ENCODE peak calls at places on chromosomes 11 and 22, in four cellular contexts. C is islet precursor cell, F is GM13977, S is aorta. V is an unnamed sample.

GRCh38 chr22:11627436-11627797 is 3900.6 kb upstream of the OR11H1 start:
- DNase-seq in S (no peak), F (no peak), C (no peak), V (no peak)

GRCh38 chr11:9219572-9219971 is 45.6 kb downstream of the DENND5A start:
- DNase-seq in S (no peak), C (no peak), F (no peak), V (peak)

GRCh38 chr11:65274734-65275682 is 13.2 kb downstream of the POLA2 start:
- DNase-seq in C (peak), F (peak), S (no peak), V (peak)

GRCh38 chr11:1393038-1393710 is 3.4 kb downstream of the BRSK2 start:
- DNase-seq in S (no peak), F (no peak), C (no peak), V (no peak)

GRCh38 chr11:29801561-29801960 is 215.3 kb downstream of the KCNA4 start:
- DNase-seq in C (no peak), F (no peak), S (no peak), V (no peak)

GRCh38 chr11:44949160-44950035 is 1.3 kb downstream of the TP53I11 start:
- DNase-seq in F (peak), S (no peak), C (peak), V (peak)

GRCh38 chr22:38317237-38317994 is at the start of gene CSNK1E:
- DNase-seq in C (peak), F (peak), S (peak), V (peak)

GRCh38 chr22:32331918-32332725 is 25.5 kb upstream of the RFPL3 start:
- DNase-seq in C (peak), S (peak), F (no peak), V (peak)

GRCh38 chr11:41308286-41308685 is 151.2 kb downstream of the LRRC4C start:
- DNase-seq in F (no peak), S (no peak), C (no peak), V (peak)

GRCh38 chr11:69310934-69311766 is 17.2 kb downstream of the MYEOV start:
- DNase-seq in F (no peak), C (no peak), S (no peak), V (no peak)

GRCh38 chr11:22774716-22775115 is 54.9 kb downstream of the SVIP start:
- DNase-seq in C (no peak), S (no peak), F (peak), V (no peak)

GRCh38 chr11:48134221-48134922 is 82.2 kb upstream of the OR4B1 start:
- DNase-seq in C (no peak), F (no peak), S (no peak), V (no peak)

GRCh38 chr11:130872102-130872501 is 44.2 kb downstream of the SNX19 start:
- DNase-seq in S (no peak), C (no peak), F (no peak), V (no peak)

GRCh38 chr11:13261600-13262061 is 16.0 kb upstream of the BMAL1 start:
- DNase-seq in C (peak), F (no peak), S (no peak), V (peak)

GRCh38 chr22:46220921-46221320 is 29.2 kb downstream of the CDPF1 start:
- DNase-seq in C (no peak), S (no peak), F (no peak), V (no peak)

GRCh38 chr22:46269564-46269963 is 1.8 kb downstream of the TTC38 start:
- DNase-seq in F (no peak), S (peak), C (no peak), V (no peak)

GRCh38 chr11:12163181-12163841 is 52.9 kb downstream of the MICAL2 start:
- DNase-seq in F (no peak), C (peak), S (peak), V (peak)

GRCh38 chr11:36034572-36035331 is 90.9 kb downstream of the LDLRAD3 start:
- DNase-seq in S (no peak), F (no peak), C (peak), V (no peak)

GRCh38 chr22:22949953-22950352 is 62.3 kb downstream of the IGLL5 start:
- DNase-seq in C (no peak), F (no peak), S (no peak), V (no peak)